ENCODE peak calls at places on chromosomes 13 and 19, in four cellular contexts. One of them, this sample, is unnamed.

GRCh38 chr13:28794370-28794769 is 25.8 kb upstream of the MTUS2 start:
- DNase-seq in activated T-helper 2 cell treated with anti-CD3 and anti-CD28 coated beads, Interferon-gamma antibody, Interleukin-2, Interleukin-4, amounts not matched to agents 10 μg/mL and 5 μg/mL and 100 μg/mL, durations not matched to agents 14 hours and 24 hours and 36 hours: no peak
- DNase-seq in nucleus accumbens: no peak
- DNase-seq in stromal cell of bone marrow: no peak
- DNase-seq in this sample: no peak

GRCh38 chr19:42498387-42498786 is 29.9 kb downstream of the CEACAM1 start:
- DNase-seq in activated T-helper 2 cell treated with anti-CD3 and anti-CD28 coated beads, Interferon-gamma antibody, Interleukin-2, Interleukin-4, amounts not matched to agents 10 μg/mL and 5 μg/mL and 100 μg/mL, durations not matched to agents 14 hours and 24 hours and 36 hours: no peak
- DNase-seq in nucleus accumbens: no peak
- DNase-seq in stromal cell of bone marrow: no peak
- DNase-seq in this sample: no peak

GRCh38 chr13:28475916-28476725 is 18.8 kb downstream of the FLT1 start:
- DNase-seq in activated T-helper 2 cell treated with anti-CD3 and anti-CD28 coated beads, Interferon-gamma antibody, Interleukin-2, Interleukin-4, amounts not matched to agents 10 μg/mL and 5 μg/mL and 100 μg/mL, durations not matched to agents 14 hours and 24 hours and 36 hours: no peak
- DNase-seq in nucleus accumbens: no peak
- DNase-seq in stromal cell of bone marrow: peak; percentile 77
- DNase-seq in this sample: peak; percentile 36

GRCh38 chr19:16572332-16573211 is at the start of gene SLC35E1:
- DNase-seq in activated T-helper 2 cell treated with anti-CD3 and anti-CD28 coated beads, Interferon-gamma antibody, Interleukin-2, Interleukin-4, amounts not matched to agents 10 μg/mL and 5 μg/mL and 100 μg/mL, durations not matched to agents 14 hours and 24 hours and 36 hours: peak; percentile 92
- DNase-seq in nucleus accumbens: peak; percentile 92
- DNase-seq in stromal cell of bone marrow: peak; percentile 89
- DNase-seq in this sample: peak; percentile 96

GRCh38 chr19:45834970-45835369 is 19.9 kb upstream of the RSPH6A start:
- DNase-seq in activated T-helper 2 cell treated with anti-CD3 and anti-CD28 coated beads, Interferon-gamma antibody, Interleukin-2, Interleukin-4, amounts not matched to agents 10 μg/mL and 5 μg/mL and 100 μg/mL, durations not matched to agents 14 hours and 24 hours and 36 hours: no peak
- DNase-seq in nucleus accumbens: no peak
- DNase-seq in stromal cell of bone marrow: no peak
- DNase-seq in this sample: no peak

GRCh38 chr19:38384209-38385027 is 3.4 kb downstream of the GGN start:
- DNase-seq in activated T-helper 2 cell treated with anti-CD3 and anti-CD28 coated beads, Interferon-gamma antibody, Interleukin-2, Interleukin-4, amounts not matched to agents 10 μg/mL and 5 μg/mL and 100 μg/mL, durations not matched to agents 14 hours and 24 hours and 36 hours: no peak
- DNase-seq in nucleus accumbens: no peak
- DNase-seq in stromal cell of bone marrow: no peak
- DNase-seq in this sample: no peak

GRCh38 chr13:47256618-47257017 is 359.8 kb upstream of the HTR2A start:
- DNase-seq in activated T-helper 2 cell treated with anti-CD3 and anti-CD28 coated beads, Interferon-gamma antibody, Interleukin-2, Interleukin-4, amounts not matched to agents 10 μg/mL and 5 μg/mL and 100 μg/mL, durations not matched to agents 14 hours and 24 hours and 36 hours: no peak
- DNase-seq in nucleus accumbens: no peak
- DNase-seq in stromal cell of bone marrow: peak; percentile 81
- DNase-seq in this sample: peak; percentile 2

GRCh38 chr19:17121736-17122293 is 46.2 kb downstream of the MYO9B start:
- DNase-seq in activated T-helper 2 cell treated with anti-CD3 and anti-CD28 coated beads, Interferon-gamma antibody, Interleukin-2, Interleukin-4, amounts not matched to agents 10 μg/mL and 5 μg/mL and 100 μg/mL, durations not matched to agents 14 hours and 24 hours and 36 hours: no peak
- DNase-seq in nucleus accumbens: no peak
- DNase-seq in stromal cell of bone marrow: peak; percentile 77
- DNase-seq in this sample: no peak

GRCh38 chr13:47188802-47189201 is 291.9 kb upstream of the HTR2A start:
- DNase-seq in activated T-helper 2 cell treated with anti-CD3 and anti-CD28 coated beads, Interferon-gamma antibody, Interleukin-2, Interleukin-4, amounts not matched to agents 10 μg/mL and 5 μg/mL and 100 μg/mL, durations not matched to agents 14 hours and 24 hours and 36 hours: no peak
- DNase-seq in nucleus accumbens: no peak
- DNase-seq in stromal cell of bone marrow: peak; percentile 54
- DNase-seq in this sample: no peak

GRCh38 chr13:71754407-71754974 is 112.5 kb downstream of the DACH1 start:
- DNase-seq in activated T-helper 2 cell treated with anti-CD3 and anti-CD28 coated beads, Interferon-gamma antibody, Interleukin-2, Interleukin-4, amounts not matched to agents 10 μg/mL and 5 μg/mL and 100 μg/mL, durations not matched to agents 14 hours and 24 hours and 36 hours: no peak
- DNase-seq in nucleus accumbens: no peak
- DNase-seq in stromal cell of bone marrow: peak; percentile 6
- DNase-seq in this sample: no peak

GRCh38 chr19:1855040-1855827 is 7.0 kb upstream of the REXO1 start:
- DNase-seq in activated T-helper 2 cell treated with anti-CD3 and anti-CD28 coated beads, Interferon-gamma antibody, Interleukin-2, Interleukin-4, amounts not matched to agents 10 μg/mL and 5 μg/mL and 100 μg/mL, durations not matched to agents 14 hours and 24 hours and 36 hours: peak; percentile 89
- DNase-seq in nucleus accumbens: peak; percentile 59
- DNase-seq in stromal cell of bone marrow: peak; percentile 58
- DNase-seq in this sample: peak; percentile 81

GRCh38 chr19:11321206-11322126 is 18.0 kb downstream of the RAB3D start:
- DNase-seq in activated T-helper 2 cell treated with anti-CD3 and anti-CD28 coated beads, Interferon-gamma antibody, Interleukin-2, Interleukin-4, amounts not matched to agents 10 μg/mL and 5 μg/mL and 100 μg/mL, durations not matched to agents 14 hours and 24 hours and 36 hours: no peak
- DNase-seq in nucleus accumbens: no peak
- DNase-seq in stromal cell of bone marrow: no peak
- DNase-seq in this sample: no peak

GRCh38 chr19:5983367-5983955 is 5.5 kb upstream of the RANBP3 start:
- DNase-seq in activated T-helper 2 cell treated with anti-CD3 and anti-CD28 coated beads, Interferon-gamma antibody, Interleukin-2, Interleukin-4, amounts not matched to agents 10 μg/mL and 5 μg/mL and 100 μg/mL, durations not matched to agents 14 hours and 24 hours and 36 hours: no peak
- DNase-seq in nucleus accumbens: no peak
- DNase-seq in stromal cell of bone marrow: no peak
- DNase-seq in this sample: no peak

GRCh38 chr19:51251453-51251790 is 542 bp downstream of the SIGLECL1 start:
- DNase-seq in activated T-helper 2 cell treated with anti-CD3 and anti-CD28 coated beads, Interferon-gamma antibody, Interleukin-2, Interleukin-4, amounts not matched to agents 10 μg/mL and 5 μg/mL and 100 μg/mL, durations not matched to agents 14 hours and 24 hours and 36 hours: no peak
- DNase-seq in nucleus accumbens: no peak
- DNase-seq in stromal cell of bone marrow: no peak
- DNase-seq in this sample: no peak

GRCh38 chr13:35995136-35995535 is 136.0 kb downstream of the DCLK1 start:
- DNase-seq in activated T-helper 2 cell treated with anti-CD3 and anti-CD28 coated beads, Interferon-gamma antibody, Interleukin-2, Interleukin-4, amounts not matched to agents 10 μg/mL and 5 μg/mL and 100 μg/mL, durations not matched to agents 14 hours and 24 hours and 36 hours: no peak
- DNase-seq in nucleus accumbens: no peak
- DNase-seq in stromal cell of bone marrow: no peak
- DNase-seq in this sample: no peak

GRCh38 chr13:75934889-75935288 is 298.8 kb downstream of the LMO7 start:
- DNase-seq in activated T-helper 2 cell treated with anti-CD3 and anti-CD28 coated beads, Interferon-gamma antibody, Interleukin-2, Interleukin-4, amounts not matched to agents 10 μg/mL and 5 μg/mL and 100 μg/mL, durations not matched to agents 14 hours and 24 hours and 36 hours: no peak
- DNase-seq in nucleus accumbens: no peak
- DNase-seq in stromal cell of bone marrow: peak; percentile 16
- DNase-seq in this sample: no peak

GRCh38 chr19:42961119-42961518 is 24.1 kb upstream of the PSG7 start:
- DNase-seq in activated T-helper 2 cell treated with anti-CD3 and anti-CD28 coated beads, Interferon-gamma antibody, Interleukin-2, Interleukin-4, amounts not matched to agents 10 μg/mL and 5 μg/mL and 100 μg/mL, durations not matched to agents 14 hours and 24 hours and 36 hours: no peak
- DNase-seq in nucleus accumbens: no peak
- DNase-seq in stromal cell of bone marrow: no peak
- DNase-seq in this sample: no peak

GRCh38 chr19:39321832-39322176 is 1.1 kb upstream of the LRFN1 start:
- DNase-seq in activated T-helper 2 cell treated with anti-CD3 and anti-CD28 coated beads, Interferon-gamma antibody, Interleukin-2, Interleukin-4, amounts not matched to agents 10 μg/mL and 5 μg/mL and 100 μg/mL, durations not matched to agents 14 hours and 24 hours and 36 hours: no peak
- DNase-seq in nucleus accumbens: no peak
- DNase-seq in stromal cell of bone marrow: no peak
- DNase-seq in this sample: no peak

GRCh38 chr19:45117167-45117594 is 24.2 kb downstream of the PPP1R37 start:
- DNase-seq in activated T-helper 2 cell treated with anti-CD3 and anti-CD28 coated beads, Interferon-gamma antibody, Interleukin-2, Interleukin-4, amounts not matched to agents 10 μg/mL and 5 μg/mL and 100 μg/mL, durations not matched to agents 14 hours and 24 hours and 36 hours: peak; percentile 42
- DNase-seq in nucleus accumbens: no peak
- DNase-seq in stromal cell of bone marrow: no peak
- DNase-seq in this sample: no peak

GRCh38 chr19:17075860-17076538 is 422 bp downstream of the MYO9B start:
- DNase-seq in activated T-helper 2 cell treated with anti-CD3 and anti-CD28 coated beads, Interferon-gamma antibody, Interleukin-2, Interleukin-4, amounts not matched to agents 10 μg/mL and 5 μg/mL and 100 μg/mL, durations not matched to agents 14 hours and 24 hours and 36 hours: peak; percentile 44
- DNase-seq in nucleus accumbens: peak; percentile 54
- DNase-seq in stromal cell of bone marrow: no peak
- DNase-seq in this sample: peak; percentile 41

GRCh38 chr13:51730927-51731326 is 73.0 kb downstream of the DHRS12 start:
- DNase-seq in activated T-helper 2 cell treated with anti-CD3 and anti-CD28 coated beads, Interferon-gamma antibody, Interleukin-2, Interleukin-4, amounts not matched to agents 10 μg/mL and 5 μg/mL and 100 μg/mL, durations not matched to agents 14 hours and 24 hours and 36 hours: no peak
- DNase-seq in nucleus accumbens: no peak
- DNase-seq in stromal cell of bone marrow: no peak
- DNase-seq in this sample: no peak

GRCh38 chr19:17861542-17862402 is 2.1 kb downstream of the RPL18A start:
- DNase-seq in activated T-helper 2 cell treated with anti-CD3 and anti-CD28 coated beads, Interferon-gamma antibody, Interleukin-2, Interleukin-4, amounts not matched to agents 10 μg/mL and 5 μg/mL and 100 μg/mL, durations not matched to agents 14 hours and 24 hours and 36 hours: no peak
- DNase-seq in nucleus accumbens: no peak
- DNase-seq in stromal cell of bone marrow: no peak
- DNase-seq in this sample: no peak

GRCh38 chr19:52155596-52156359 is 15.6 kb downstream of the ZNF836 start:
- DNase-seq in activated T-helper 2 cell treated with anti-CD3 and anti-CD28 coated beads, Interferon-gamma antibody, Interleukin-2, Interleukin-4, amounts not matched to agents 10 μg/mL and 5 μg/mL and 100 μg/mL, durations not matched to agents 14 hours and 24 hours and 36 hours: no peak
- DNase-seq in nucleus accumbens: no peak
- DNase-seq in stromal cell of bone marrow: no peak
- DNase-seq in this sample: no peak

GRCh38 chr13:29464105-29464679 is 131.3 kb downstream of the SLC7A1 start:
- DNase-seq in activated T-helper 2 cell treated with anti-CD3 and anti-CD28 coated beads, Interferon-gamma antibody, Interleukin-2, Interleukin-4, amounts not matched to agents 10 μg/mL and 5 μg/mL and 100 μg/mL, durations not matched to agents 14 hours and 24 hours and 36 hours: no peak
- DNase-seq in nucleus accumbens: no peak
- DNase-seq in stromal cell of bone marrow: no peak
- DNase-seq in this sample: no peak

GRCh38 chr13:68697551-68697950 is 1410.1 kb upstream of the ATXN8OS start:
- DNase-seq in activated T-helper 2 cell treated with anti-CD3 and anti-CD28 coated beads, Interferon-gamma antibody, Interleukin-2, Interleukin-4, amounts not matched to agents 10 μg/mL and 5 μg/mL and 100 μg/mL, durations not matched to agents 14 hours and 24 hours and 36 hours: no peak
- DNase-seq in nucleus accumbens: no peak
- DNase-seq in stromal cell of bone marrow: no peak
- DNase-seq in this sample: no peak

This sample was measured in Ammon's horn.